ENCODE peak calls at places on chromosomes 2 and 18, in four cellular contexts. F is H1, Z is IMR-90, P is H9. B is an unnamed sample.

GRCh38 chr18:27109403-27109802 is 75.7 kb downstream of the CHST9 start:
- DNase-seq in Z (no peak), P (no peak), F (no peak), B (no peak)

GRCh38 chr2:15043336-15044058 is 411.0 kb downstream of the LRATD1 start:
- DNase-seq in P (no peak), Z (peak; percentile 30), F (no peak), B (peak; percentile 16)

GRCh38 chr18:59783138-59783537 is 85.9 kb upstream of the CCBE1 start:
- DNase-seq in Z (peak; percentile 74), F (peak; percentile 57), P (peak; percentile 56), B (peak; percentile 75)

GRCh38 chr18:55337908-55338521 is 250.0 kb downstream of the TCF4 start:
- DNase-seq in Z (no peak), F (no peak), P (no peak), B (no peak)

GRCh38 chr2:201795608-201796477 is 10.5 kb upstream of the CDK15 start:
- DNase-seq in Z (peak; percentile 71), P (peak; percentile 48), F (no peak), B (peak; percentile 68)

GRCh38 chr2:195307751-195308150 is 349.3 kb upstream of the SLC39A10 start:
- DNase-seq in Z (no peak), F (no peak), P (peak; percentile 69), B (peak; percentile 49)

GRCh38 chr18:23135679-23136325 is 517 bp downstream of the CABLES1 start:
- DNase-seq in Z (no peak), F (no peak), P (no peak), B (peak; percentile 44)

GRCh38 chr2:15511686-15512085 is 49.4 kb downstream of the NBAS start:
- DNase-seq in P (no peak), Z (no peak), F (no peak), B (no peak)

GRCh38 chr2:172429351-172429968 is 2.1 kb downstream of the ITGA6 start:
- DNase-seq in F (no peak), Z (peak; percentile 31), P (no peak), B (peak; percentile 46)

GRCh38 chr2:39778775-39779751 is at the start of gene THUMPD2:
- DNase-seq in F (peak; percentile 86), P (peak; percentile 83), Z (peak; percentile 62), B (peak; percentile 94)

GRCh38 chr2:133733856-133734255 is 165.6 kb upstream of the NCKAP5 start:
- DNase-seq in P (no peak), F (no peak), Z (peak; percentile 85), B (peak; percentile 42)

GRCh38 chr2:16649353-16650286 is 16.0 kb downstream of the CYRIA start:
- DNase-seq in Z (no peak), P (no peak), F (no peak), B (no peak)

GRCh38 chr2:178280261-178280852 is 86.0 kb downstream of the OSBPL6 start:
- DNase-seq in P (no peak), Z (peak; percentile 59), F (no peak), B (peak; percentile 39)

GRCh38 chr2:9212010-9212638 is 5.5 kb downstream of the ASAP2 start:
- DNase-seq in Z (no peak), F (peak; percentile 33), P (no peak), B (no peak)

GRCh38 chr18:50836521-50836957 is 16.7 kb upstream of the MRO start:
- DNase-seq in Z (peak; percentile 35), P (no peak), F (no peak), B (no peak)

GRCh38 chr2:207091175-207091574 is 74.6 kb downstream of the KLF7 start:
- DNase-seq in P (no peak), Z (no peak), F (no peak), B (no peak)

GRCh38 chr2:62382122-62382521 is 123.9 kb downstream of the TMEM17 start:
- DNase-seq in P (no peak), Z (no peak), F (no peak), B (no peak)

GRCh38 chr2:224084266-224084892 is 45.3 kb upstream of the SERPINE2 start:
- DNase-seq in Z (no peak), P (no peak), F (no peak), B (peak; percentile 23)

GRCh38 chr18:70284976-70285610 is 3.8 kb upstream of the SOCS6 start:
- DNase-seq in Z (no peak), P (no peak), F (no peak), B (no peak)

GRCh38 chr2:15169326-15170038 is 391.7 kb downstream of the NBAS start:
- DNase-seq in P (no peak), F (no peak), Z (peak; percentile 98), B (peak; percentile 74)

GRCh38 chr2:118738524-118739308 is 108.7 kb downstream of the EN1 start:
- DNase-seq in F (no peak), Z (peak; percentile 98), P (peak; percentile 44), B (peak; percentile 59)

GRCh38 chr2:157838442-157839161 is 37.5 kb downstream of the ACVR1 start:
- DNase-seq in F (no peak), P (no peak), Z (peak; percentile 90), B (peak; percentile 87)

GRCh38 chr2:8906208-8906607 is 68.8 kb upstream of the KIDINS220 start:
- DNase-seq in Z (peak; percentile 45), P (no peak), F (no peak), B (no peak)

GRCh38 chr18:45974088-45974536 is 7.0 kb upstream of the EPG5 start:
- DNase-seq in P (peak; percentile 46), Z (peak; percentile 86), F (no peak), B (peak; percentile 70)

GRCh38 chr2:84202166-84202565 is 256.9 kb downstream of the SUCLG1 start:
- DNase-seq in P (no peak), Z (no peak), F (no peak), B (no peak)

GRCh38 chr2:180761224-180761623 is 219.2 kb upstream of the UBE2E3 start:
- DNase-seq in Z (peak; percentile 65), P (no peak), F (no peak), B (peak; percentile 30)

GRCh38 chr2:15943378-15943851 is 3.1 kb downstream of the MYCN start:
- DNase-seq in Z (no peak), F (peak; percentile 71), P (peak; percentile 63), B (peak; percentile 81)

GRCh38 chr2:147045113-147045512 is 799.7 kb upstream of the ACVR2A start:
- DNase-seq in Z (peak; percentile 22), F (peak; percentile 87), P (peak; percentile 68), B (peak; percentile 72)

GRCh38 chr2:43070676-43071491 is 155.5 kb downstream of the ZFP36L2 start:
- DNase-seq in F (no peak), P (no peak), Z (no peak), B (no peak)

GRCh38 chr2:136381722-136382633 is 264.0 kb upstream of the CXCR4 start:
- DNase-seq in P (no peak), Z (no peak), F (peak; percentile 24), B (no peak)

GRCh38 chr2:223563462-223563861 is 38.7 kb downstream of the SCG2 start:
- DNase-seq in Z (peak; percentile 89), P (no peak), F (no peak), B (peak; percentile 79)

GRCh38 chr2:47631840-47632398 is 151.0 kb upstream of the MSH6 start:
- DNase-seq in F (no peak), P (no peak), Z (peak; percentile 68), B (peak; percentile 50)

GRCh38 chr2:207617011-207617671 is 8.1 kb downstream of the METTL21A start:
- DNase-seq in Z (peak; percentile 99), P (no peak), F (peak; percentile 29), B (peak; percentile 78)

GRCh38 chr18:25229858-25230257 is 122.1 kb downstream of the ZNF521 start:
- DNase-seq in Z (no peak), F (no peak), P (no peak), B (no peak)

GRCh38 chr2:71510196-71510807 is 56.9 kb downstream of the DYSF start:
- DNase-seq in P (peak; percentile 82), F (peak; percentile 92), Z (peak; percentile 48), B (peak; percentile 75)

GRCh38 chr2:222859786-222860726 is 780 bp upstream of the ACSL3 start:
- DNase-seq in P (peak; percentile 50), F (no peak), Z (peak; percentile 64), B (peak; percentile 91)

GRCh38 chr2:86235196-86235980 is 36.1 kb downstream of the MRPL35 start:
- DNase-seq in P (no peak), F (no peak), Z (no peak), B (no peak)

GRCh38 chr2:225022188-225022587 is 20.1 kb downstream of the DOCK10 start:
- DNase-seq in F (no peak), P (no peak), Z (no peak), B (no peak)

GRCh38 chr2:25236736-25237135 is 68.4 kb upstream of the POMC start:
- DNase-seq in P (no peak), Z (no peak), F (no peak), B (no peak)
- H4K5ac ChIP-seq in P (no peak overlapping the region), Z (no peak overlapping the region), F (no peak overlapping the region), B (no peak overlapping the region)

GRCh38 chr2:149213764-149214493 is 116.5 kb upstream of the LYPD6 start:
- DNase-seq in P (no peak), Z (no peak), F (no peak), B (peak; percentile 76)
- H2BK15ac ChIP-seq in P (no peak overlapping the region), Z (no peak overlapping the region), F (no peak overlapping the region), B (no peak overlapping the region)

DNA sequence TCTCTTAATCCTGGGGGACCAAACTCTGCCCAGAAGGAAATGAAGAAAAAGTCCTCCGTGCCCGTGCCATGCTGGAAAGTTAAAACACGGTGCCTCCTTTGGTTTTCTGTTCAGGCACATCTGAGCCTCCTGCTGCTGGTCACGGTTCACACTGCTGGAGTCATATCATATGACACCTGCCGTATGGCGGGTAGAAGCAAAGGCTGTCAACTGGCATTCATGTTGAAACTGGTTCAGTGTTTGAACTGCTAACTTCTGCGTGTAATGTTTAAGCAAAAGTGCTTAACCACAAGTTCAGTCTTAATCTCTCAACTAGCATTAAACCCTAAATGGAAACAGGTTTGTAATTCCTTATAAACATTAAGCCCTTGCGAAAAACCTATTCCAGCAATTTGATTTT is 3.1 kb downstream of the STK39 start:
- DNase-seq in P (no peak), Z (no peak), F (no peak), B (no peak)
- H4K5ac ChIP-seq in P (no peak overlapping the region), Z (no peak overlapping the region), F (no peak overlapping the region), B (no peak overlapping the region)

GRCh38 chr2:11330457-11331142 is 13.8 kb downstream of the ROCK2 start:
- DNase-seq in P (no peak), Z (no peak), F (no peak), B (no peak)
- H2BK15ac ChIP-seq in P (no peak overlapping the region), Z (no peak overlapping the region), F (no peak overlapping the region), B (no peak overlapping the region)

DNA sequence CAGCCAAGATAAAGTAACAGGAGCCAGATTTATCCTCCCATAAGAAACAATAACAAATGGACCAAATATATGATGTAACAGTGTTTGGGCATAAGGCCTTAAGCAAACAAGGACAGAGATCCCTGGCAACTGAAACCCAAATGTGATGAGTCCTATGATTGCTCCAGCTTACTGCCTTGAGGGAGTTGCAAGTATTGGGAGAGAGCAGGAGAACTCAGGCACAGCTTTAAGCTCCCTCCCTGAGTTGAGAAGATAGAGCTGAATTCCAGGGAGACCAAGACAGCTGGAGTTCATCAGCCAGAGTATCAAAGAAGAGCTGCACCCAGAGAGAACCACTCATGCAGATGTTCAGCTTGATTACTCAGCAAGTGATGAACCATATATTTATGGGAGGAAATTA is 814.5 kb upstream of the RAB6C start:
- DNase-seq in P (no peak), Z (no peak), F (no peak), B (no peak)
- H4K5ac ChIP-seq in P (no peak overlapping the region), Z (no peak overlapping the region), F (no peak overlapping the region), B (no peak overlapping the region)

GRCh38 chr2:235661952-235662351 is 168.1 kb downstream of the AGAP1 start:
- DNase-seq in Z (no peak), F (no peak), P (no peak), B (no peak)
- H2BK15ac ChIP-seq in Z (no peak overlapping the region), F (peak overlapping the region; percentile 65), P (no peak overlapping the region), B (no peak overlapping the region)